ENCODE peak calls at places on chromosomes 2 and 18, in nine cellular contexts. L, P, V, Q, R, S, M, C and D are unnamed samples.
A peak's percentile ranks its signal among the peaks of the same experiment; 100 is the strongest.

GRCh38 chr18:69217271-69217670 is 183.4 kb upstream of the DOK6 start:
- DNase-seq in L (no peak), P (no peak), V (no peak), Q (no peak), R (no peak), S (no peak), M (no peak), C (no peak), D (no peak)

GRCh38 chr2:171436307-171436706 is 2.3 kb downstream of the DCAF17 start:
- DNase-seq in L (peak; percentile 44), P (no peak), V (no peak), Q (no peak), R (no peak), S (no peak), M (no peak), C (peak; percentile 77), D (peak; percentile 42)

GRCh38 chr2:193556766-193557470 is 1362.2 kb upstream of the TMEFF2 start:
- DNase-seq in L (no peak), P (no peak), V (no peak), Q (no peak), R (no peak), S (no peak), M (no peak), C (peak; percentile 15), D (no peak)

GRCh38 chr2:134988994-134989605 is 58.1 kb downstream of the MAP3K19 start:
- DNase-seq in L (peak; percentile 3), P (no peak), V (no peak), Q (no peak), R (peak; percentile 24), S (peak; percentile 11), M (no peak), C (peak; percentile 42), D (peak; percentile 9)

GRCh38 chr2:10036095-10036879 is 7.1 kb upstream of the KLF11 start:
- DNase-seq in L (no peak), P (no peak), V (peak; percentile 91), Q (no peak), R (peak; percentile 23), S (peak; percentile 23), M (no peak), C (peak; percentile 80), D (no peak)

GRCh38 chr18:27860011-27860410 is 316.9 kb downstream of the CDH2 start:
- DNase-seq in L (no peak), P (no peak), V (no peak), Q (no peak), R (no peak), S (no peak), M (no peak), C (no peak), D (no peak)

GRCh38 chr2:132651115-132652099 is 18.6 kb downstream of the LYPD1 start:
- DNase-seq in L (no peak), P (no peak), V (no peak), Q (no peak), R (no peak), S (no peak), M (no peak), C (no peak), D (peak; percentile 29)

GRCh38 chr2:131042161-131042775 is 51.0 kb downstream of the FAM168B start:
- DNase-seq in L (no peak), P (no peak), V (peak; percentile 29), Q (no peak), R (no peak), S (no peak), M (no peak), C (no peak), D (no peak)

GRCh38 chr18:32661486-32662299 is 111.1 kb downstream of the KLHL14 start:
- DNase-seq in L (no peak), P (no peak), V (no peak), Q (no peak), R (no peak), S (no peak), M (no peak), C (no peak), D (peak; percentile 56)

GRCh38 chr2:111667542-111668273 is 216.3 kb downstream of the ANAPC1 start:
- DNase-seq in L (no peak), P (peak; percentile 20), V (no peak), Q (no peak), R (no peak), S (no peak), M (no peak), C (peak; percentile 78), D (peak; percentile 67)

GRCh38 chr2:7203056-7203467 is 285.9 kb downstream of the RNF144A start:
- DNase-seq in L (peak; percentile 15), P (peak; percentile 77), V (peak; percentile 76), Q (peak; percentile 46), R (peak; percentile 69), S (peak; percentile 45), M (peak; percentile 23), C (peak; percentile 50), D (peak; percentile 42)

GRCh38 chr18:6950641-6951040 is 167.0 kb downstream of the LAMA1 start:
- DNase-seq in L (no peak), P (no peak), V (no peak), Q (no peak), R (no peak), S (no peak), M (no peak), C (no peak), D (no peak)

GRCh38 chr2:30385327-30385726 is 61.7 kb upstream of the LCLAT1 start:
- DNase-seq in L (no peak), P (no peak), V (no peak), Q (no peak), R (no peak), S (no peak), M (no peak), C (peak; percentile 20), D (peak; percentile 50)

GRCh38 chr18:23181547-23181946 is 46.3 kb downstream of the CABLES1 start:
- DNase-seq in L (no peak), P (no peak), V (no peak), Q (no peak), R (no peak), S (no peak), M (no peak), C (no peak), D (no peak)

GRCh38 chr18:78659057-78659456 is 320.6 kb upstream of the SALL3 start:
- DNase-seq in L (no peak), P (no peak), V (no peak), Q (no peak), R (no peak), S (no peak), M (no peak), C (no peak), D (no peak)

GRCh38 chr2:60552096-60552850 is 1.2 kb downstream of the BCL11A start:
- DNase-seq in L (no peak), P (no peak), V (peak; percentile 66), Q (peak; percentile 45), R (no peak), S (no peak), M (no peak), C (no peak), D (no peak)

GRCh38 chr2:141015339-141016047 is 1115.3 kb downstream of the LRP1B start:
- DNase-seq in L (no peak), P (no peak), V (no peak), Q (no peak), R (no peak), S (no peak), M (no peak), C (no peak), D (no peak)